ENCODE peak calls at places on chromosomes 4 and X, in seven cellular contexts. I is lower leg skin, Z is BJ, P is astrocyte of the cerebellum, Y is upper lobe of left lung, N is fibroblast of mammary gland, C is transverse colon. G is an unnamed sample.

GRCh38 chr4:17347445-17347844 is 164.4 kb downstream of the QDPR start:
- DNase-seq in Y (no peak), I (no peak), Z (no peak), P (peak; percentile 11), N (peak; percentile 54), C (no peak), G (peak; percentile 4)

GRCh38 chr4:5456296-5456845 is 252.0 kb downstream of the EVC2 start:
- DNase-seq in C (no peak), I (no peak), Y (no peak), Z (no peak), P (no peak), N (no peak), G (no peak)

GRCh38 chr4:36285784-36286480 is 4.5 kb downstream of the DTHD1 start:
- DNase-seq in Y (no peak), C (peak; percentile 9), N (no peak), Z (no peak), P (no peak), I (no peak), G (no peak)

GRCh38 chr4:168580228-168580627 is 83.4 kb downstream of the PALLD start:
- DNase-seq in C (no peak), P (no peak), N (no peak), Z (no peak), I (no peak), Y (no peak), G (no peak)

GRCh38 chr4:178462710-178463109 is 1020.5 kb upstream of the AGA start:
- DNase-seq in Y (no peak), P (no peak), I (no peak), Z (no peak), N (no peak), C (no peak), G (no peak)

GRCh38 chr4:179124957-179125356 is 1682.7 kb upstream of the AGA start:
- DNase-seq in P (no peak), Y (no peak), Z (no peak), I (no peak), C (no peak), N (no peak), G (no peak)

GRCh38 chr4:122831515-122832196 is 5.0 kb downstream of the FGF2 start:
- DNase-seq in P (no peak), I (no peak), C (no peak), Z (no peak), Y (no peak), N (peak; percentile 71), G (peak; percentile 36)

GRCh38 chrX:82813671-82814078 is 694.4 kb upstream of the POU3F4 start:
- DNase-seq in I (peak; percentile 12), N (peak; percentile 79), P (peak; percentile 87), Z (no peak), Y (no peak), C (no peak), G (peak; percentile 63)

GRCh38 chrX:129785160-129785947 is 5.6 kb downstream of the SASH3 start:
- DNase-seq in Y (no peak), C (no peak), Z (no peak), P (no peak), I (no peak), N (no peak), G (no peak)

GRCh38 chrX:116863029-116863428 is 400.3 kb upstream of the CT83 start:
- DNase-seq in C (no peak), Y (no peak), P (no peak), Z (no peak), N (no peak), I (no peak), G (no peak)

GRCh38 chr4:5658992-5659391 is 49.4 kb downstream of the EVC2 start:
- DNase-seq in Z (no peak), I (no peak), N (no peak), Y (no peak), P (no peak), C (no peak), G (no peak)

GRCh38 chr4:150826302-150826701 is 188.8 kb downstream of the LRBA start:
- DNase-seq in N (no peak), I (no peak), C (no peak), Z (no peak), P (no peak), Y (no peak), G (no peak)

GRCh38 chr4:140851032-140851636 is 94.9 kb upstream of the TBC1D9 start:
- DNase-seq in Z (no peak), N (peak; percentile 66), P (peak; percentile 59), Y (no peak), I (peak; percentile 42), C (peak; percentile 42), G (peak; percentile 64)

GRCh38 chrX:153381684-153382532 is 19.2 kb downstream of the PNMA6E start:
- DNase-seq in Z (peak; percentile 65), Y (no peak), C (no peak), N (peak; percentile 91), I (no peak), P (peak; percentile 73), G (peak; percentile 27)

GRCh38 chr4:153216546-153216945 is 12.3 kb downstream of the TRIM2 start:
- DNase-seq in P (no peak), C (no peak), Y (no peak), I (no peak), Z (no peak), N (no peak), G (no peak)

GRCh38 chr4:26032572-26033320 is 118.7 kb downstream of the SMIM20 start:
- DNase-seq in P (peak; percentile 85), Y (no peak), I (no peak), Z (peak; percentile 55), N (peak; percentile 94), C (no peak), G (no peak)

GRCh38 chr4:156974264-156974663 is 2.7 kb upstream of the PDGFC start:
- DNase-seq in P (peak; percentile 88), Z (no peak), Y (no peak), N (peak; percentile 62), C (no peak), I (no peak), G (no peak)

GRCh38 chrX:1248381-1249061 is 20.1 kb upstream of the CSF2RA start:
- DNase-seq in C (no peak), N (no peak), Z (no peak), P (no peak), I (no peak), Y (no peak), G (peak; percentile 7)

GRCh38 chr4:156799121-156799589 is 172.4 kb downstream of the PDGFC start:
- DNase-seq in Y (no peak), C (no peak), Z (no peak), P (no peak), I (no peak), N (peak; percentile 52), G (peak; percentile 50)

GRCh38 chr4:90951037-90951436 is 823.8 kb downstream of the CCSER1 start:
- DNase-seq in N (peak; percentile 1), Z (no peak), P (peak; percentile 92), Y (no peak), I (no peak), C (no peak), G (peak; percentile 61)

GRCh38 chr4:4417886-4418285 is 31.0 kb downstream of the NSG1 start:
- DNase-seq in I (no peak), P (no peak), C (no peak), Z (no peak), N (no peak), Y (no peak), G (no peak)

GRCh38 chrX:150202641-150203248 is 160.4 kb upstream of the MAMLD1 start:
- DNase-seq in Y (no peak), C (no peak), I (peak; percentile 29), Z (peak; percentile 19), P (no peak), N (peak; percentile 78), G (no peak)

GRCh38 chr4:86928400-86929255 is 6.2 kb upstream of the AFF1 start:
- DNase-seq in N (no peak), C (no peak), P (no peak), I (no peak), Y (no peak), Z (no peak), G (no peak)

GRCh38 chr4:95066011-95066410 is 308.3 kb downstream of the BMPR1B start:
- DNase-seq in Y (no peak), P (no peak), Z (no peak), N (no peak), C (no peak), I (no peak), G (peak; percentile 34)

GRCh38 chr4:188657365-188657764 is 518.1 kb downstream of the TRIML1 start:
- DNase-seq in P (no peak), Z (no peak), I (no peak), N (no peak), C (no peak), Y (no peak), G (no peak)

GRCh38 chrX:6685489-6685888 is 150.6 kb upstream of the VCX3A start:
- DNase-seq in C (peak; percentile 24), P (no peak), N (no peak), Y (no peak), I (no peak), Z (no peak), G (no peak)

DNA sequence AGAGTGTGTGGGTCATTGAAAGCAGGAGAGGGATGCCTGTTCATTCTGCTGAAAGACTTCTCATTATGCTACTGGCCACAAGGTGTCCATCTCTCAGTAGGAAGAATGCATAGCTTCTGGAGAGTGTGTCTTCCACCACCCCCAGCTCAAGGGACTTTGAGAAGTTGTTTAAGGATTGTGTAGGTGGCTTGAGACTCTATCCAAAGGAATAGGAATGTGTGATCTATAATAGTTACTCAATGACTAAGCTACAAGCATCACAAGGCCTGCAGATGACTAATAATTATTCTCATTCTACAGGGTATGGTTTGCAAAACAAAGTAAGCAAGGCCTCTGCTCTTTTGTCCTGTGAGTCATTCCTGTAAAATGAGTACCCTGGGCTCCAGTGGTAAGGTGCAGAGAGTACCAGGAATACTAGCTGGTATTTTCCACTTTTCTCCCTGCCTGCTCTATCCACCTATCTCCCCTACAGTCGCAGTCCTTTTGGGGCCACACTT is 279.8 kb upstream of the BOD1L1 start:
- DNase-seq in I (no peak), Y (no peak), Z (peak; percentile 95), C (no peak), P (peak; percentile 85), N (peak; percentile 99), G (peak; percentile 87)
- TF ChIP-seq CTCF in I (no peak), Y (no peak), Z (peak; percentile 45), C (no peak), P (peak; percentile 41), N (peak; percentile 71), G (no peak)

GRCh38 chrX:13285693-13286092 is 34.2 kb downstream of the ATXN3L start:
- DNase-seq in N (no peak), P (no peak), C (no peak), I (no peak), Z (no peak), Y (peak; percentile 4), G (no peak)
- TF ChIP-seq CTCF in N (no peak), P (no peak), C (no peak), I (no peak), Z (no peak), Y (no peak), G (no peak)

GRCh38 chr4:183430317-183430986 is 14.0 kb upstream of the CDKN2AIP start:
- DNase-seq in Z (no peak), C (no peak), P (no peak), I (no peak), N (no peak), Y (no peak), G (no peak)
- TF ChIP-seq CTCF in Z (no peak), C (no peak), P (no peak), I (no peak), N (no peak), Y (no peak), G (no peak)

GRCh38 chrX:138845791-138846190 is 134.3 kb upstream of the FGF13 start:
- DNase-seq in Z (no peak), P (no peak), C (no peak), I (no peak), Y (no peak), N (no peak), G (no peak)

GRCh38 chrX:138849521-138849920 is 138.0 kb upstream of the FGF13 start:
- DNase-seq in I (no peak), P (no peak), Y (no peak), Z (no peak), N (no peak), C (no peak), G (no peak)

GRCh38 chrX:138847930-138848329 is 136.4 kb upstream of the FGF13 start:
- DNase-seq in C (no peak), N (peak; percentile 42), Z (no peak), I (no peak), P (peak; percentile 27), Y (no peak), G (no peak)
- TF ChIP-seq CTCF in C (no peak), N (peak; percentile 27), Z (peak; percentile 4), I (no peak), P (peak; percentile 39), Y (no peak), G (no peak)